ENCODE peak calls at places on chromosomes 6 and 20, in eight cellular contexts. One of them, this sample, is unnamed.

GRCh38 chr20:44758247-44759101 is 12.8 kb downstream of the KCNK15 start:
- DNase-seq in K562: no peak
- DNase-seq in uterus: no peak
- DNase-seq in Peyer's patch: no peak
- DNase-seq in HCT116: no peak
- DNase-seq in suprapubic skin: no peak
- DNase-seq in esophagus muscularis mucosa: no peak
- DNase-seq in right lobe of liver: no peak
- DNase-seq in this sample: no peak

GRCh38 chr6:100461920-100462295 is 2.8 kb downstream of the SIM1 start:
- DNase-seq in HCT116: no peak
- DNase-seq in K562: no peak
- DNase-seq in esophagus muscularis mucosa: no peak
- DNase-seq in suprapubic skin: no peak
- DNase-seq in Peyer's patch: no peak
- DNase-seq in uterus: no peak
- DNase-seq in right lobe of liver: no peak
- DNase-seq in this sample: no peak

GRCh38 chr20:59222239-59222981 is 58.8 kb downstream of the ZNF831 start:
- DNase-seq in HCT116: peak; percentile 33
- DNase-seq in Peyer's patch: peak; percentile 88
- DNase-seq in esophagus muscularis mucosa: peak; percentile 92
- DNase-seq in right lobe of liver: peak; percentile 74
- DNase-seq in K562: peak; percentile 85
- DNase-seq in suprapubic skin: peak; percentile 80
- DNase-seq in uterus: peak; percentile 61
- DNase-seq in this sample: peak; percentile 60

GRCh38 chr20:33022733-33023438 is 8.6 kb upstream of the BPIFB6 start:
- DNase-seq in K562: no peak
- DNase-seq in uterus: no peak
- DNase-seq in esophagus muscularis mucosa: no peak
- DNase-seq in suprapubic skin: no peak
- DNase-seq in right lobe of liver: no peak
- DNase-seq in Peyer's patch: no peak
- DNase-seq in HCT116: no peak
- DNase-seq in this sample: no peak

GRCh38 chr6:160678230-160678629 is 14.2 kb upstream of the LPA start:
- DNase-seq in K562: no peak
- DNase-seq in esophagus muscularis mucosa: no peak
- DNase-seq in Peyer's patch: no peak
- DNase-seq in right lobe of liver: no peak
- DNase-seq in HCT116: no peak
- DNase-seq in suprapubic skin: no peak
- DNase-seq in uterus: no peak
- DNase-seq in this sample: no peak

GRCh38 chr6:114419175-114419574 is 76.4 kb upstream of the HS3ST5 start:
- DNase-seq in K562: no peak
- DNase-seq in HCT116: no peak
- DNase-seq in suprapubic skin: no peak
- DNase-seq in esophagus muscularis mucosa: no peak
- DNase-seq in right lobe of liver: no peak
- DNase-seq in Peyer's patch: no peak
- DNase-seq in uterus: no peak
- DNase-seq in this sample: no peak

GRCh38 chr20:14415492-14415891 is 78.1 kb upstream of the FLRT3 start:
- DNase-seq in uterus: no peak
- DNase-seq in HCT116: no peak
- DNase-seq in right lobe of liver: no peak
- DNase-seq in esophagus muscularis mucosa: no peak
- DNase-seq in K562: no peak
- DNase-seq in suprapubic skin: no peak
- DNase-seq in Peyer's patch: no peak
- DNase-seq in this sample: no peak

GRCh38 chr20:63142933-63143332 is 73.0 kb downstream of the YTHDF1 start:
- DNase-seq in suprapubic skin: no peak
- DNase-seq in right lobe of liver: no peak
- DNase-seq in HCT116: no peak
- DNase-seq in esophagus muscularis mucosa: no peak
- DNase-seq in K562: no peak
- DNase-seq in uterus: no peak
- DNase-seq in Peyer's patch: no peak
- DNase-seq in this sample: no peak

GRCh38 chr20:52150440-52151258 is 40.9 kb downstream of the ZFP64 start:
- DNase-seq in right lobe of liver: no peak
- DNase-seq in HCT116: peak; percentile 33
- DNase-seq in Peyer's patch: no peak
- DNase-seq in uterus: no peak
- DNase-seq in K562: peak; percentile 39
- DNase-seq in esophagus muscularis mucosa: no peak
- DNase-seq in suprapubic skin: no peak
- DNase-seq in this sample: no peak

GRCh38 chr6:501891-502601 is 110.5 kb downstream of the IRF4 start:
- DNase-seq in suprapubic skin: no peak
- DNase-seq in K562: no peak
- DNase-seq in Peyer's patch: no peak
- DNase-seq in right lobe of liver: no peak
- DNase-seq in esophagus muscularis mucosa: no peak
- DNase-seq in uterus: no peak
- DNase-seq in HCT116: no peak
- DNase-seq in this sample: no peak

GRCh38 chr6:129659590-129660345 is 50.2 kb downstream of the ARHGAP18 start:
- DNase-seq in K562: peak; percentile 39
- DNase-seq in right lobe of liver: no peak
- DNase-seq in Peyer's patch: no peak
- DNase-seq in esophagus muscularis mucosa: no peak
- DNase-seq in HCT116: no peak
- DNase-seq in uterus: no peak
- DNase-seq in suprapubic skin: no peak
- DNase-seq in this sample: no peak

GRCh38 chr6:43668151-43669028 is 19.2 kb downstream of the MRPS18A start:
- DNase-seq in right lobe of liver: peak; percentile 55
- DNase-seq in suprapubic skin: no peak
- DNase-seq in K562: peak; percentile 87
- DNase-seq in Peyer's patch: peak; percentile 71
- DNase-seq in uterus: peak; percentile 54
- DNase-seq in esophagus muscularis mucosa: no peak
- DNase-seq in HCT116: peak; percentile 56
- DNase-seq in this sample: peak; percentile 68

DNA sequence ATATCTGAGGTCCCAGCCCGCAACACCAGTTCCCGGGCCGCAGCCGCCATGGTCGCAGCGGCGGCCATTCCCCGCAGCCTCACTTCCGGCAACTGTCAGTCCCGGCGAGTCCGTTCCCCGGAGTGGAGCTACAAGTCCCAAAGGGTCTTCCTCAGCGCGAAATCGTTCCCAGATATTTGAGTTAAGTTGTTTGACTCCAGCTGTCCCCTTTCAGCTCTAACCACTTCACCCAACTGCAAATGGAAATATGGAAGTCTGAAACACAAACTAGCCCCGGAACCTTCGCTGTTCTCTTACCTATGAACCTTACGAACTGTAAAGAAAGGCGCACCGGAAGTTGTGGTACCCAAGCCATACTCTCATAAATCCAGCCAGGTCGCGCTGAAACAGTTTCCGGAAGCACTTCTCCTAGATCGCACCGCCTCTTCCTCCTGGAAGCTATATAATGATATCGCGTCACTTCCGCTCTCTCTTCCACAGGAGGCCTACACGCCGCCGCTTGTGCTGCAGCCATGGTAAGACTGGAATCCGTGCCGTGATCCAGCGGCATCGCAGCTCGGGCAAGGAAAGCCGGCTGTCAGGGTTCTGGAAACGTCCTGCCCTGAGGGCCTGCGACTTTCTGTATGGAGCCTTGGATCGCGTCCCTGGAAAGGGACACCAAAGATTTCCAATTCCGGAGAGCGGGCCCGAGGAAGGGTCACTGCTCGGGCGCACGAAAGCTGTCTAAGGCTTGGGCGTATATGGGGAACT is at the start of the genes RPS18 and VPS52:
- DNase-seq in uterus: peak; percentile 98
- DNase-seq in right lobe of liver: peak; percentile 95
- DNase-seq in esophagus muscularis mucosa: peak; percentile 99
- DNase-seq in suprapubic skin: peak; percentile 96
- DNase-seq in Peyer's patch: peak; percentile 90
- DNase-seq in K562: peak; percentile 89
- DNase-seq in HCT116: peak; percentile 99
- DNase-seq in this sample: peak; percentile 97
- TF ChIP-seq POLR2A in uterus: peak; percentile 94
- TF ChIP-seq POLR2A in right lobe of liver: peak; percentile 93
- TF ChIP-seq POLR2A in esophagus muscularis mucosa: peak; percentile 97
- TF ChIP-seq POLR2A in suprapubic skin: peak; percentile 85
- TF ChIP-seq POLR2A in Peyer's patch: peak; percentile 96
- TF ChIP-seq POLR2A in K562: peak; percentile 100
- TF ChIP-seq POLR2A in HCT116: peak; percentile 98
- TF ChIP-seq POLR2A in this sample: peak; percentile 99

GRCh38 chr6:162178266-162178665 is 549.3 kb downstream of the PRKN start:
- DNase-seq in right lobe of liver: no peak
- DNase-seq in uterus: no peak
- DNase-seq in K562: no peak
- DNase-seq in suprapubic skin: no peak
- DNase-seq in HCT116: no peak
- DNase-seq in esophagus muscularis mucosa: no peak
- DNase-seq in Peyer's patch: no peak
- DNase-seq in this sample: no peak

GRCh38 chr6:162181741-162182401 is 545.7 kb downstream of the PRKN start:
- DNase-seq in uterus: no peak
- DNase-seq in Peyer's patch: no peak
- DNase-seq in HCT116: no peak
- DNase-seq in K562: no peak
- DNase-seq in esophagus muscularis mucosa: no peak
- DNase-seq in suprapubic skin: no peak
- DNase-seq in right lobe of liver: no peak
- DNase-seq in this sample: no peak

GRCh38 chr6:162179196-162179951 is 548.2 kb downstream of the PRKN start:
- DNase-seq in suprapubic skin: no peak
- DNase-seq in Peyer's patch: no peak
- DNase-seq in right lobe of liver: no peak
- DNase-seq in esophagus muscularis mucosa: no peak
- DNase-seq in uterus: no peak
- DNase-seq in K562: no peak
- DNase-seq in HCT116: no peak
- DNase-seq in this sample: no peak

GRCh38 chr6:162178666-162179065 is 548.9 kb downstream of the PRKN start:
- DNase-seq in K562: no peak
- DNase-seq in suprapubic skin: no peak
- DNase-seq in esophagus muscularis mucosa: no peak
- DNase-seq in Peyer's patch: no peak
- DNase-seq in uterus: no peak
- DNase-seq in HCT116: no peak
- DNase-seq in right lobe of liver: no peak
- DNase-seq in this sample: no peak

DNA sequence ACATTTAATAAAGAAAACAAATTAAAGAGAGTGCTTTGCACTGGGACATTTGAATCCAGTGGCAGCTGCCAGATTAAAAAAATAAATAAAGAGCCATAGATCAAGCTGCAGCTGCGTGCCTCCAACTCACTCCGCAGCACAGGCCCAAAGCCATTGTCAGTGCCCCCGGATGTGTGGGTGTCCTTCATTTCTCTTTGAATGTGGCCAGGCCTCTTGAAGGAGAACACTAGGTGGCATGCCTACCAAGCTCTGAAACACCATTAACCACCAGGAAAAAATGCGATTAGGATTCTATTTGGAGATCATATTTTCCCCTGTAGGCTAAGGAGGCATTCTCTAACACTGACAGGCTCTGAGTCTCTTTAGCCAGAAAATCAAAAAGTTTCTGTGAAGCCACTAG is 549.8 kb downstream of the PRKN start:
- DNase-seq in HCT116: no peak
- DNase-seq in esophagus muscularis mucosa: no peak
- DNase-seq in Peyer's patch: no peak
- DNase-seq in uterus: no peak
- DNase-seq in suprapubic skin: no peak
- DNase-seq in K562: no peak
- DNase-seq in right lobe of liver: no peak
- DNase-seq in this sample: no peak
- TF ChIP-seq CTCF in HCT116: no peak
- TF ChIP-seq CTCF in esophagus muscularis mucosa: no peak
- TF ChIP-seq CTCF in Peyer's patch: no peak
- TF ChIP-seq CTCF in uterus: no peak
- TF ChIP-seq CTCF in suprapubic skin: no peak
- TF ChIP-seq CTCF in K562: no peak
- TF ChIP-seq CTCF in right lobe of liver: peak; percentile 34
- TF ChIP-seq CTCF in this sample: no peak

DNA sequence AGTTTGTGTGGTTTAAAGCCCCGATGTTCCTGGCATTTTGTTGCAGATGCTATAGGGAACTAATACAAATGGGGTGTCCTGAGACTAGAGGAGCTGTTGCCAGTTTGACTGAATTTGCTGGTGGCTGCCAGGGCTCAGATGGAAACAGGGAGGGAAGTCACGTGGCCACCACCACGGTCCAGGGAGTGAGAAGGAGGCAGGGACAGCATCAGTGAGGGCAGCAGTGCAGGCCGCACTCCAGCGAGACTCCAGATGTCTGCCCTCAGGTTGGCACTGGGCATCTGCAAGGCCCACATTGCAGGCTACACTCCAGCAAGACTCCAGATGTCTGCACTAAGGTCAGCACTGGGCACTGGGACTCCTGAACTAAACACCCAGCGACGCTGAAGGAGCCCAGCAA is 86.2 kb downstream of the RAMACL start:
- DNase-seq in uterus: no peak
- DNase-seq in HCT116: no peak
- DNase-seq in suprapubic skin: no peak
- DNase-seq in right lobe of liver: no peak
- DNase-seq in K562: no peak
- DNase-seq in esophagus muscularis mucosa: no peak
- DNase-seq in Peyer's patch: no peak
- DNase-seq in this sample: no peak
- H3K36me3 ChIP-seq in uterus: no peaks in the 10 kb centered on the region
- H3K36me3 ChIP-seq in HCT116: no peaks in the 10 kb centered on the region
- H3K36me3 ChIP-seq in suprapubic skin: peaks cover 47% of the 10 kb centered on the region
- H3K36me3 ChIP-seq in right lobe of liver: no peaks in the 10 kb centered on the region
- H3K36me3 ChIP-seq in K562: no peaks in the 10 kb centered on the region
- H3K36me3 ChIP-seq in esophagus muscularis mucosa: peaks cover 95% of the 10 kb centered on the region
- H3K36me3 ChIP-seq in Peyer's patch: no peaks in the 10 kb centered on the region
- H3K36me3 ChIP-seq in this sample: no peaks in the 10 kb centered on the region

GRCh38 chr20:31605902-31606677 is 1.0 kb downstream of the ID1 start:
- DNase-seq in HCT116: no peak
- DNase-seq in right lobe of liver: no peak
- DNase-seq in uterus: peak; percentile 34
- DNase-seq in esophagus muscularis mucosa: no peak
- DNase-seq in Peyer's patch: peak; percentile 65
- DNase-seq in suprapubic skin: peak; percentile 78
- DNase-seq in K562: peak; percentile 48
- DNase-seq in this sample: no peak

GRCh38 chr20:31606678-31606927 is 1.5 kb downstream of the ID1 start:
- DNase-seq in K562: no peak
- DNase-seq in Peyer's patch: no peak
- DNase-seq in suprapubic skin: no peak
- DNase-seq in right lobe of liver: no peak
- DNase-seq in HCT116: no peak
- DNase-seq in uterus: no peak
- DNase-seq in esophagus muscularis mucosa: no peak
- DNase-seq in this sample: no peak

GRCh38 chr20:31604567-31605030 is 490 bp upstream of the ID1 start:
- DNase-seq in esophagus muscularis mucosa: no peak
- DNase-seq in uterus: no peak
- DNase-seq in HCT116: no peak
- DNase-seq in suprapubic skin: no peak
- DNase-seq in right lobe of liver: no peak
- DNase-seq in K562: no peak
- DNase-seq in Peyer's patch: no peak
- DNase-seq in this sample: no peak

GRCh38 chr20:31603822-31604566 is 1.1 kb upstream of the ID1 start:
- DNase-seq in uterus: peak; percentile 92
- DNase-seq in Peyer's patch: peak; percentile 98
- DNase-seq in HCT116: peak; percentile 96
- DNase-seq in esophagus muscularis mucosa: peak; percentile 97
- DNase-seq in K562: peak; percentile 86
- DNase-seq in suprapubic skin: peak; percentile 98
- DNase-seq in right lobe of liver: peak; percentile 97
- DNase-seq in this sample: peak; percentile 85

GRCh38 chr20:31605031-31605901 is at the start of gene ID1:
- DNase-seq in uterus: peak; percentile 93
- DNase-seq in K562: peak; percentile 91
- DNase-seq in suprapubic skin: peak; percentile 98
- DNase-seq in esophagus muscularis mucosa: peak; percentile 99
- DNase-seq in right lobe of liver: peak; percentile 98
- DNase-seq in Peyer's patch: peak; percentile 98
- DNase-seq in HCT116: peak; percentile 95
- DNase-seq in this sample: peak; percentile 86
- TF ChIP-seq POLR2A in uterus: peak; percentile 91
- TF ChIP-seq POLR2A in K562: peak; percentile 100
- TF ChIP-seq POLR2A in suprapubic skin: peak; percentile 80
- TF ChIP-seq POLR2A in esophagus muscularis mucosa: peak; percentile 94
- TF ChIP-seq POLR2A in right lobe of liver: peak; percentile 99
- TF ChIP-seq POLR2A in Peyer's patch: peak; percentile 100
- TF ChIP-seq POLR2A in HCT116: peak; percentile 99
- TF ChIP-seq POLR2A in this sample: peak; percentile 65